ENCODE peak calls at places on chromosome 14, in four cellular contexts. One of them, this sample, is unnamed.

GRCh38 chr14:57189070-57189469 is 79.6 kb downstream of the EXOC5 start:
- DNase-seq in AG10803: peak
- DNase-seq in sigmoid colon: no peak
- DNase-seq in lower lobe of right lung: no peak
- DNase-seq in this sample: no peak

GRCh38 chr14:68312884-68313725 is 479.8 kb downstream of the ZFP36L1 start:
- DNase-seq in sigmoid colon: no peak
- DNase-seq in AG10803: no peak
- DNase-seq in lower lobe of right lung: no peak
- DNase-seq in this sample: no peak

GRCh38 chr14:95085321-95085720 is 72.0 kb downstream of the DICER1 start:
- DNase-seq in sigmoid colon: no peak
- DNase-seq in AG10803: no peak
- DNase-seq in lower lobe of right lung: no peak
- DNase-seq in this sample: no peak

GRCh38 chr14:99242238-99242637 is 29.8 kb downstream of the BCL11B start:
- DNase-seq in AG10803: no peak
- DNase-seq in lower lobe of right lung: peak
- DNase-seq in sigmoid colon: no peak
- DNase-seq in this sample: no peak

GRCh38 chr14:66249544-66249943 is 236.6 kb upstream of the CCDC196 start:
- DNase-seq in AG10803: no peak
- DNase-seq in lower lobe of right lung: no peak
- DNase-seq in sigmoid colon: no peak
- DNase-seq in this sample: no peak

GRCh38 chr14:33916663-33917565 is 34.0 kb downstream of the EGLN3 start:
- DNase-seq in lower lobe of right lung: no peak
- DNase-seq in AG10803: no peak
- DNase-seq in sigmoid colon: no peak
- DNase-seq in this sample: no peak

GRCh38 chr14:100712490-100712889 is 14.2 kb upstream of the DLK1 start:
- DNase-seq in sigmoid colon: no peak
- DNase-seq in AG10803: no peak
- DNase-seq in lower lobe of right lung: no peak
- DNase-seq in this sample: no peak

GRCh38 chr14:98494582-98494981 is 777.4 kb downstream of the BCL11B start:
- DNase-seq in AG10803: peak
- DNase-seq in sigmoid colon: no peak
- DNase-seq in lower lobe of right lung: no peak
- DNase-seq in this sample: no peak

GRCh38 chr14:105069887-105070759 is 4.9 kb upstream of the GPR132 start:
- DNase-seq in lower lobe of right lung: peak
- DNase-seq in AG10803: peak
- DNase-seq in sigmoid colon: peak
- DNase-seq in this sample: no peak

GRCh38 chr14:22819191-22819988 is 4.2 kb upstream of the SLC7A7 start:
- DNase-seq in sigmoid colon: peak
- DNase-seq in AG10803: peak
- DNase-seq in lower lobe of right lung: no peak
- DNase-seq in this sample: peak

GRCh38 chr14:39416072-39416471 is 16.2 kb downstream of the FBXO33 start:
- DNase-seq in lower lobe of right lung: no peak
- DNase-seq in AG10803: no peak
- DNase-seq in sigmoid colon: no peak
- DNase-seq in this sample: no peak

GRCh38 chr14:30608533-30609006 is 13.5 kb upstream of the SCFD1 start:
- DNase-seq in sigmoid colon: no peak
- DNase-seq in lower lobe of right lung: no peak
- DNase-seq in AG10803: peak
- DNase-seq in this sample: no peak
- TF ChIP-seq CTCF in sigmoid colon: no peak
- TF ChIP-seq CTCF in lower lobe of right lung: no peak
- TF ChIP-seq CTCF in AG10803: peak
- TF ChIP-seq CTCF in this sample: no peak

GRCh38 chr14:103258211-103258610 is 75.8 kb upstream of the EIF5 start:
- DNase-seq in lower lobe of right lung: no peak
- DNase-seq in AG10803: no peak
- DNase-seq in sigmoid colon: no peak
- DNase-seq in this sample: no peak

GRCh38 chr14:103256406-103256805 is 77.6 kb upstream of the EIF5 start:
- DNase-seq in lower lobe of right lung: no peak
- DNase-seq in AG10803: no peak
- DNase-seq in sigmoid colon: no peak
- DNase-seq in this sample: no peak

GRCh38 chr14:103255555-103255954 is 78.5 kb upstream of the EIF5 start:
- DNase-seq in lower lobe of right lung: no peak
- DNase-seq in AG10803: no peak
- DNase-seq in sigmoid colon: no peak
- DNase-seq in this sample: no peak

GRCh38 chr14:103259184-103259583 is 74.9 kb upstream of the EIF5 start:
- DNase-seq in AG10803: no peak
- DNase-seq in lower lobe of right lung: no peak
- DNase-seq in sigmoid colon: no peak
- DNase-seq in this sample: no peak

GRCh38 chr14:103257211-103257962 is 76.7 kb upstream of the EIF5 start:
- DNase-seq in lower lobe of right lung: no peak
- DNase-seq in AG10803: peak
- DNase-seq in sigmoid colon: no peak
- DNase-seq in this sample: no peak
- TF ChIP-seq CTCF in lower lobe of right lung: no peak
- TF ChIP-seq CTCF in AG10803: no peak
- TF ChIP-seq CTCF in sigmoid colon: no peak
- TF ChIP-seq CTCF in this sample: no peak

GRCh38 chr14:29085546-29085945 is 319.0 kb downstream of the FOXG1 start:
- DNase-seq in AG10803: peak
- DNase-seq in lower lobe of right lung: no peak
- DNase-seq in sigmoid colon: no peak
- DNase-seq in this sample: no peak
- TF ChIP-seq CTCF in AG10803: peak
- TF ChIP-seq CTCF in lower lobe of right lung: no peak
- TF ChIP-seq CTCF in sigmoid colon: no peak
- TF ChIP-seq CTCF in this sample: peak

DNA sequence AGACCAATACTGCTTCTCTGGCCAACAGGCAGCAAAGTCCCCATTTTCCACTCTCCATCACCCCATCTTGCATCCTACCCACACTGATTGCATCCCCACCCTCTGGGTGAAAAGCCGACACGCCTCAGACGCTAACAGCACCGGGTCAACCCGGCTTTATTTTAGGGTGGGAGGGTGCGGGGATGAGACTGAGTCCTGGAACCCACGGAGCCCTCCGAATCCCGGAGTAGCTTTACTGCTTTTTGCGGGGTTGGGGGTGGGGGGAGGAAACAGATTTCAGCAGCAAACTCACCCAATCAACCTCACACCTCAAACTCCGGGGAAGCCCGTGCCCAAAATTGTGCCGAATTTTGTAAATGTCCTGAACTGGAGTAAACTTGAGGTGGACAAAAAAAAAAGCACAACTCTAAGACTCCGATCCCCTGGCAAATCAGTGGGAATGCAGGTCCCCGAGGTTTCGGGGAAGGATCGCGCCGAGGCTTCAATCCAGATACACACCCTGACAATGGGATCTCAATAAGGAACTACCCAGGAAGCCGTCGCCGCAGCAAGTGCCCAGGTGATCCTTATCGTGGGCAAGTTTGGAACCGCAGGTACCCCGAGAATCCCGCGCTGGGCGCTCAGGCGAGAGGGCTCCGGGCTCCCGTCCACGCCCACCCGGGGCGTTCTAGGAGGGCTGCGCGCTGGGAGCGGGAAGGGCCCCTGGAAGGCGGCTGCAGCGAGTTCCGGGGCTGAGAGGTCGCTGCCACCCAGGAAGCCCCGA is 1.1 kb downstream of the GCH1 start:
- DNase-seq in sigmoid colon: peak
- DNase-seq in AG10803: no peak
- DNase-seq in lower lobe of right lung: no peak
- DNase-seq in this sample: no peak
- TF ChIP-seq CTCF in sigmoid colon: no peak
- TF ChIP-seq CTCF in AG10803: no peak
- TF ChIP-seq CTCF in lower lobe of right lung: no peak
- TF ChIP-seq CTCF in this sample: no peak

GRCh38 chr14:79466938-79467527 is 744.3 kb downstream of the DIO2 start:
- DNase-seq in AG10803: no peak
- DNase-seq in sigmoid colon: no peak
- DNase-seq in lower lobe of right lung: no peak
- DNase-seq in this sample: no peak
- TF ChIP-seq CTCF in AG10803: no peak
- TF ChIP-seq CTCF in sigmoid colon: no peak
- TF ChIP-seq CTCF in lower lobe of right lung: no peak
- TF ChIP-seq CTCF in this sample: no peak

GRCh38 chr14:102095871-102096568 is 9.2 kb upstream of the HSP90AA1 start:
- DNase-seq in AG10803: no peak
- DNase-seq in lower lobe of right lung: no peak
- DNase-seq in sigmoid colon: no peak
- DNase-seq in this sample: peak
- TF ChIP-seq CTCF in AG10803: no peak
- TF ChIP-seq CTCF in lower lobe of right lung: no peak
- TF ChIP-seq CTCF in sigmoid colon: no peak
- TF ChIP-seq CTCF in this sample: no peak